ENCODE peak calls at places on chromosome 16, in eight cellular contexts. F is K562, D is upper lobe of left lung, W is HCT116, V is GM23338, Z is Panc1, S is GM12878, J is HepG2. L is an unnamed sample. For H3K4me1, the result is how much of the 10 kb centered on the place peaks cover.

GRCh38 chr16:78092755-78093154 is 6.7 kb upstream of the WWOX start:
- ATAC-seq in D (no peak), V (no peak), W (no peak), Z (no peak), J (no peak), S (no peak), F (peak), L (no peak)

GRCh38 chr16:10870808-10871156 is 6.2 kb upstream of the CIITA start:
- ATAC-seq in S (peak), W (no peak), F (no peak), V (no peak), Z (no peak), D (no peak), J (no peak), L (no peak)

GRCh38 chr16:4892356-4893102 is 44.4 kb downstream of the PPL start:
- ATAC-seq in J (no peak), Z (peak), V (no peak), W (no peak), F (peak), S (no peak), D (no peak), L (no peak)

GRCh38 chr16:4537376-4538066 is 1.1 kb downstream of the CDIP1 start:
- ATAC-seq in V (peak), F (no peak), S (peak), W (no peak), Z (peak), D (no peak), J (peak), L (no peak)

GRCh38 chr16:31714899-31715504 is 158.6 kb upstream of the ZNF267 start:
- ATAC-seq in V (no peak), D (no peak), Z (no peak), S (no peak), W (no peak), J (no peak), F (no peak), L (no peak)

GRCh38 chr16:86396918-86397317 is 113.4 kb upstream of the FOXF1 start:
- ATAC-seq in W (peak), S (no peak), V (peak), J (no peak), F (no peak), D (no peak), Z (no peak), L (peak)

GRCh38 chr16:49494386-49495150 is 121.0 kb downstream of the C16orf78 start:
- ATAC-seq in W (no peak), F (no peak), V (no peak), J (no peak), S (no peak), Z (no peak), D (no peak), L (no peak)

GRCh38 chr16:3150346-3151218 is 15.8 kb downstream of the ZNF213 start:
- ATAC-seq in Z (peak), W (peak), S (peak), J (peak), F (peak), D (peak), V (peak), L (peak)

GRCh38 chr16:58516768-58517107 is 1.4 kb downstream of the SETD6 start:
- ATAC-seq in Z (no peak), S (no peak), V (no peak), D (no peak), F (no peak), W (no peak), J (no peak), L (no peak)

GRCh38 chr16:19696312-19696711 is 21.7 kb downstream of the KNOP1 start:
- ATAC-seq in V (no peak), Z (no peak), J (no peak), W (no peak), D (peak), S (no peak), F (peak), L (peak)

GRCh38 chr16:2769675-2770056 is 7.4 kb downstream of the ELOB start:
- ATAC-seq in V (no peak), W (peak), J (peak), Z (peak), F (peak), S (peak), D (peak), L (peak)

GRCh38 chr16:11155284-11155806 is 100.7 kb downstream of the SOCS1 start:
- ATAC-seq in F (no peak), Z (peak), S (no peak), V (no peak), D (no peak), W (no peak), J (no peak), L (no peak)

GRCh38 chr16:26729917-26730541 is 336.7 kb upstream of the C16orf82 start:
- ATAC-seq in V (no peak), J (no peak), S (no peak), W (no peak), D (no peak), Z (no peak), F (no peak), L (no peak)

GRCh38 chr16:22861585-22861984 is 47.6 kb downstream of the HS3ST2 start:
- ATAC-seq in W (no peak), S (no peak), D (peak), Z (no peak), J (no peak), F (no peak), V (no peak), L (no peak)

DNA sequence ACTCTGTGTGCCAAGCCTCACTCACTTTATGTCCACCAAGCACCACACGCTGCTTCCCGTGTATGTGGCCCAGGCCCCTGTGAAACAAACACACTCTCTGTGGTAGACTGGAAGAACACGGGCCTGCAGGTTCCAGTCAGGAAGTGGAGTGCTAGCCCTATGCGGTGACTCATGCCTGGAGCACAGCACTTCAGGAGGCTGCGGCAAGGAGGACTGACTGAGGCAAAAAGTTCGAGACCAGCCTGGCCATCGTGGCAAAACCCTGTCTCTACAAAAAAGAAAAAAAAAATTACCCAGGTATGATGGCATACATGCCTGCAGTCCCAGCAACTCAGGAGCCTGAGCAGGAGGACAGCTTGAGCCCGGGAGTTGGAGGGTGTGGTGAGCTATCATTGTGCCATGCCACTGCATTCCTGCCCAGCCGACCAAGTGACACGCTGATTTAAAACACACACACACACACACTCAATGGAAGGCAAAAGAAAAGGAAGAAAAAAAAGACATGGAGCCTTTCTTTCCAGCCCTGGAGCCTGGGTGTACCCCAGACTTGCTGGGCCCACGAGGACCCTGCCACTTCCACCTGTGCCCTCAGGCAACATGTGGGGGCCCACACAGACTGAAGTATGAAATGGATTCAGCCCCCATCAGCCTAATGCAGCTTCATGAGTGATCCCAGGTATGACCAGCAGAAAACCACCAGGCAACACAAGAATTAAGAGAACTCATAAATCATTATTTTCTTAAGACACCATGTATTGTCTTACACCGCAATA is 126.6 kb downstream of the ANKRD11 start:
- ATAC-seq in F (peak), V (peak), Z (peak), J (peak), D (peak), W (peak), S (no peak), L (peak)
- H3K4me1 ChIP-seq in F (half or more), V (half or more), Z (half or more), J (under half), D (half or more), W (under half), S (half or more), L (under half)

GRCh38 chr16:24700549-24701392 is 28.7 kb upstream of the TNRC6A start:
- ATAC-seq in V (peak), Z (peak), W (peak), D (peak), F (peak), S (peak), J (peak), L (peak)
- TF ChIP-seq CTCF in V (peak), Z (no peak), W (no peak), D (no peak), F (peak), S (no peak), J (no peak), L (no peak)

DNA sequence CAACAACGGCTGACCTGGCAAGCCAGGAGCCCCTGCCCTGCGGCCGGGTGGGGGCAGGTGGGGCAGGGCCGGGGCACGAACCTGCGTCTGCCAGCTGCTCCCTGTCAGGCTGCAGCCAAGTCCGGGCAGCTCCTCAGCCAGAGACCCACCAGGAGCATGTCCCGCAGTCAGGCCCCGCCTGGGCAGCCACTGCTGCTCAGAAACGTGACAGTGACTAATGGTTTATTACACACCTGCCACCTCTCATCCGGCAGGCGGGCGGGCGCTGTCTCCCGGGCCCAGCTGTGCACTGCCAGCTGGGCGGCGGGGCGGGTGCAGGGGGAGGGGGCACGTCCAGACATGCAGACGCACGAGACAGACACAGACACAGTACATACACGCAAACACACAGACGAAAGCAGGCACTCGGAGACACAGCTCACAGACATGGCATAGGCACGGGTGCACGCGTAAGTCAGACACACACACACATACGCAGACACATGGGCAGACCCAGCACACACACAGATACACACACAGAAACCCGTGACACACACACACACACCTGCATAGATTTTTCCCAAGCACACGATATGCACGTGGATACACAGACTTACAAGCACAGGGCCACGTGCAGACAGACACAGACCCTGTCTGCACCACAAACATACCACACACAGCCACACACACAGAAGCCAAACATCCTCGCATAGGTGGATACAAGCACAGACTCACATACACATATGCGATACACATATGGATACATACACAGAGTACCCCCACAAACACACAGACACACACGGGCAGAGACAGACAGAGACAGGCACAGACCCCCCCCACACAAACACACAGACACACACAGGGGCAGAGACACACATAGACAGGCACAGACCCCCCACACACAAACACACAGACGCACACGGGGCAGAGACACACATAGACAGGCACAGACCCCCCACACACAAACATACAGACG is 248.3 kb upstream of the CIBAR2 start:
- ATAC-seq in V (no peak), D (no peak), F (no peak), W (no peak), Z (no peak), S (peak), J (no peak), L (no peak)
- TF ChIP-seq POLR2AphosphoS5 in V (no peak), D (no peak), F (no peak), W (no peak), Z (no peak), S (no peak), J (no peak), L (no peak)

DNA sequence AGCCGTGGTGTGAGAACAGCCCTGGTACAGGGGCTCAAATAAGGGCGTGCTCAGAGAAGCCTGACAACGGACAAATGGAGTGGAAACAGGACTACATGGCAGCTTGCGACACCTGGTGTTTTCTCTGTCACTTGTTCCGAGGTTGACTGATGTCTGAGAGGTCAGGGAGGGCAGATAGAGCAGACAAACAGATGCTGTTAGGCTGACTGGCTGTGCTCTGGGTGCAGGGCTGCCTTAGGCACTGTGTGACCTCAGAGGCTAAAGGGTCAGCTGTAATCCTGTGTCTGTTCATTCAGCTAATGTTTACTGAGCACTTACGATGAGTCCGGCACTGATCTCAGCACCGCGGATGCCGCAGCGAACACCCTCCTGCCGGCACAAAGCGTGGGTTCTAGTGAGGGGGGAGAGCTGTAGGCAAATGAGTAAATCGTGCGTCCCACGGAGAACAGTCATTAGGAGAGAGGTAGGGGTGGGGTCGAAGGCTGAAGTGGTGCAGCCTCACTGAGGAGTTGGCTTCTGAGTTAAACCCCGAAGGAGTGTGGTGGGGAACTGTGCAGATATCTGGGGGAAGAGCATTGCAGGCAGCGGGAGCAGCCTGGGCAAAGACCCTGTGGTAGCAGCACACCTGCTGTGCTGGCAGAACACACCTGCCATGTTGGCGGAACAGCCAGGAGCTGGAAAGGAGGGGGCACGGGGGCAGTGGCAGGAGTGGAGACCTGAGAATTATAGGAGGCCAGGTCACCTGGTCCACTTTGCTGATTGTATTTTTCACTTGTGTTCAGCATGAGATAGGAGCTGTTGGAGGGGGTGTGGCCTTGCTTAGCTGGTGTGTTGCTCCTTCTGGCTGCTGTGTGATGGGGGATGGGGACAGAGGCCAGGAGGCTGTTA is 35.0 kb downstream of the GPT2 start:
- ATAC-seq in J (peak), W (no peak), F (peak), D (no peak), S (peak), Z (no peak), V (no peak), L (no peak)
- H3K4me1 ChIP-seq in J (half or more), W (under half), F (under half), D (under half), S (under half), Z (under half), V (under half), L (under half)

GRCh38 chr16:75803753-75804152 is 77.5 kb upstream of the CPHXL start:
- ATAC-seq in D (no peak), S (no peak), F (no peak), V (no peak), W (no peak), Z (no peak), J (no peak), L (no peak)

GRCh38 chr16:75805946-75806345 is 79.7 kb upstream of the CPHXL start:
- ATAC-seq in D (no peak), V (no peak), J (peak), W (no peak), Z (no peak), F (peak), S (no peak), L (no peak)

GRCh38 chr16:75798714-75799113 is 72.4 kb upstream of the CPHXL start:
- ATAC-seq in D (no peak), F (no peak), V (no peak), J (no peak), W (no peak), Z (no peak), S (no peak), L (no peak)

GRCh38 chr16:75804368-75804767 is 78.1 kb upstream of the CPHXL start:
- ATAC-seq in J (no peak), W (no peak), V (no peak), D (no peak), S (no peak), F (no peak), Z (no peak), L (no peak)

DNA sequence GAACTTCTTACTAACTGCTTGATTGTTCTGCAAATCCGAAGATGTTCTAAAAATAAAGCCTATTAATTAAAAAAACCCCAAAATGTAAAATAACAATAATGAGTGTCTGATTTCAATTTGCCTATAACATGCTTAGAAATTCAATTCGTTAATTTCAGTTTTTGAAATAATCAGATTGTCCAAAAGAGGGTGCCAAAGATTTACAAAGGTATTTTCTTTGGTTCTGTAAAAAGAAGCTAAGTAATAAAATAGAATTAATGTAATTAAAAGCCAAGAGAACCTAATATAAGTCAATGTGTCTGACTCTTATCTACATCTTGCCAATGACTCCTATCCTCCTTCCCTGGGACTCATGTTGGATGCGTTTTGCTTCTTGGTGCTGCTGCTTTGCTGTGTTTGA is 75.0 kb upstream of the CPHXL start:
- ATAC-seq in V (no peak), Z (no peak), D (no peak), J (no peak), W (no peak), S (no peak), F (no peak), L (no peak)
- TF ChIP-seq CTCF in V (no peak), Z (peak), D (no peak), J (peak), W (peak), S (no peak), F (no peak), L (no peak)

GRCh38 chr16:28210979-28211505 is 723 bp downstream of the XPO6 start:
- ATAC-seq in D (peak), Z (peak), S (peak), V (peak), J (peak), F (peak), W (peak), L (peak)

GRCh38 chr16:28212532-28212873 is 738 bp upstream of the XPO6 start:
- ATAC-seq in J (no peak), D (no peak), V (no peak), Z (no peak), F (no peak), W (peak), S (no peak), L (no peak)

GRCh38 chr16:28210264-28210663 is 1.5 kb downstream of the XPO6 start:
- ATAC-seq in S (no peak), F (peak), J (no peak), D (no peak), Z (no peak), W (no peak), V (no peak), L (no peak)

GRCh38 chr16:28213396-28213795 is 1.6 kb upstream of the XPO6 start:
- ATAC-seq in D (no peak), W (no peak), V (no peak), Z (no peak), F (no peak), S (no peak), J (no peak), L (no peak)

DNA sequence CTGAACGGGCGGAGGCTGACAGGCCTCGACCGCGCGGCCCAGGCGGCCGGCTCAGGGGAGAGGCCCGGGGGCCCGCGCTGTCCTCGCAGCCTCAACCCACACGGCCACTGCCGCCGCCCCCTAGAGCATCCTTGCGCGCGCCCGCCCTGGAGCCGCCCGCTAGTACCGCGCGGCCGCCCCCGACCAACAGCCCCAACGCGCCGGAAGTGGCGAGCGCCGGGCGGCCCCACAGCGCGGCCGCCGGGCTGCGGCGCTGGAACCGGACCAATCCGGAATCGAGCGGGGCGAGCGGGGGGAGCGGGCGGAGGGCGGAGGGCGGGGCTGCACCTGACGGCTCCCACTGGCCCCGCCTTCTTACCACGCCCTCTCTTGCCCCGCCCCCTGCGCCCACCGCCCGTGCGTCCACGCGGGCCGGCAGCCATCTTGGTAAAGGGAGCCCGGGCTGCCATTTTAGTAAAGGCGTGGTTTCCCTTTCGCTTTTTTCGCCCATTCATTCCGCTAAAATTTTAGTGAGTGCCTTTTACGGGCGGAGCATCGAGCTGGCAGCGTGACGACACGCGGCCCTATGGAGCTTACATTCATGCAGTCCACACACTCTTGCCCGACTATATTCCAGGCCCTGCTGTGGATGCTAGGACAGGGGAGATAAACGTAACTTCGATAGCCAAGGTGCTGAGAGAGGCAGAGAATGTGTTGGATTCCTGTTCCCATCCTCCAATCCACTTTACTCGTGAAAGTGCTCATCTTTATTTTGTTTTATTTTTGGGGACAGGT is at the start of gene XPO6:
- ATAC-seq in W (peak), J (peak), V (peak), F (peak), S (peak), D (peak), Z (peak), L (peak)
- TF ChIP-seq POLR2AphosphoS5 in W (peak), J (peak), V (peak), F (no peak), S (no peak), D (peak), Z (peak), L (peak)

DNA sequence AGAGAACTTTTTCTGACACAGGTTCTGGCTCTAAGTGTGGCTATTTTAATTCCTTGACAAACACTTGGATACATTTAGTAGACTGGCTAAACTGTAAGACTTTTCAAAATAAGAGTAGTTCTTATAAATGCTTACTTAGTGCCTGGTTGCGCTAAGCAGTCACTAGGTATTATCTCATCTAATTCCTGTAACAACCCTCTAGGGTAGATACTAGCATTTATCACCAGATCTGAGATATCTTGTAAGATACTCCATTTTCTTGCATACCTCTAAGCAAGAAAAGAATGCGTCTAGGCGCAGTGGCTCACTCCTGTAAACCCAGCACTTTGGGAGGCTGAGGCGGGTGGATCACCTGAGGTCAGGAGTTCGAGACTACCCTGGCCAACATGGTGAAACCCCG is 131.2 kb downstream of the CMIP start:
- ATAC-seq in V (no peak), W (no peak), J (no peak), D (no peak), F (no peak), S (no peak), Z (no peak), L (no peak)
- H3K4me1 ChIP-seq in V (under half), W (under half), J (half or more), D (under half), F (under half), S (under half), Z (under half), L (under half)

GRCh38 chr16:12896562-12896961 is 4.8 kb upstream of the SHISA9 start:
- ATAC-seq in V (peak), S (peak), D (no peak), Z (peak), W (peak), J (peak), F (peak), L (no peak)
- TF ChIP-seq CTCF in V (peak), S (peak), D (peak), Z (peak), W (peak), J (peak), F (peak), L (peak)